ENCODE peak calls at places on chromosome 7, in six cellular contexts. T, N, E, R, I and C are unnamed samples.

GRCh38 chr7:44909596-44909995 is 24.3 kb upstream of the PURB start:
- DNase-seq in T (no peak), N (no peak), E (no peak), R (no peak), I (no peak), C (no peak)

GRCh38 chr7:133358728-133359127 is 105.8 kb downstream of the EXOC4 start:
- DNase-seq in T (no peak), N (peak), E (no peak), R (no peak), I (no peak), C (no peak)

GRCh38 chr7:27235387-27236052 is 7.1 kb upstream of the EVX1 start:
- DNase-seq in T (no peak), N (no peak), E (no peak), R (peak), I (peak), C (peak)

GRCh38 chr7:131543298-131543697 is 13.1 kb downstream of the PODXL start:
- DNase-seq in T (no peak), N (no peak), E (no peak), R (no peak), I (no peak), C (no peak)

GRCh38 chr7:79716329-79716728 is 262.9 kb upstream of the MAGI2 start:
- DNase-seq in T (no peak), N (no peak), E (no peak), R (no peak), I (no peak), C (no peak)

GRCh38 chr7:68439897-68440296 is 1158.4 kb upstream of the AUTS2 start:
- DNase-seq in T (no peak), N (no peak), E (no peak), R (no peak), I (no peak), C (no peak)

GRCh38 chr7:63038987-63039386 is 959.7 kb upstream of the ZNF722 start:
- DNase-seq in T (no peak), N (no peak), E (no peak), R (no peak), I (no peak), C (no peak)

GRCh38 chr7:2523941-2524807 is 4.6 kb downstream of the LFNG start:
- DNase-seq in T (no peak), N (no peak), E (no peak), R (peak), I (peak), C (peak)

GRCh38 chr7:77727936-77728701 is 31.9 kb downstream of the RSBN1L start:
- DNase-seq in T (no peak), N (peak), E (peak), R (no peak), I (peak), C (no peak)

GRCh38 chr7:2634265-2635145 is 2.7 kb downstream of the TTYH3 start:
- DNase-seq in T (no peak), N (no peak), E (no peak), R (no peak), I (no peak), C (no peak)

GRCh38 chr7:142348921-142349401 is 91.1 kb upstream of the PRSS58 start:
- DNase-seq in T (no peak), N (no peak), E (no peak), R (no peak), I (no peak), C (no peak)

GRCh38 chr7:77310982-77311381 is 105.2 kb downstream of the GSAP start:
- DNase-seq in T (no peak), N (no peak), E (no peak), R (no peak), I (no peak), C (no peak)

GRCh38 chr7:132518102-132518838 is 58.0 kb downstream of the PLXNA4 start:
- DNase-seq in T (no peak), N (no peak), E (no peak), R (no peak), I (peak), C (no peak)

GRCh38 chr7:51636503-51636902 is 319.9 kb upstream of the COBL start:
- DNase-seq in T (no peak), N (no peak), E (no peak), R (no peak), I (no peak), C (no peak)

GRCh38 chr7:107668296-107668695 is 7.7 kb downstream of the SLC26A4 start:
- DNase-seq in T (no peak), N (no peak), E (no peak), R (no peak), I (no peak), C (no peak)

GRCh38 chr7:7793921-7794320 is 75.5 kb upstream of the RPA3 start:
- DNase-seq in T (peak), N (peak), E (no peak), R (no peak), I (no peak), C (no peak)